ENCODE peak calls at places on chromosomes 12 and 14, in four cellular contexts. One of them, this sample, is unnamed.

GRCh38 chr14:52599974-52600373 is 47.3 kb downstream of the GPR137C start:
- DNase-seq in body of pancreas: no peak
- DNase-seq in aorta: no peak
- DNase-seq in adrenal gland: no peak
- DNase-seq in this sample: no peak

GRCh38 chr14:28756896-28757570 is 9.6 kb upstream of the FOXG1 start:
- DNase-seq in body of pancreas: no peak
- DNase-seq in adrenal gland: no peak
- DNase-seq in aorta: no peak
- DNase-seq in this sample: peak; percentile 24

GRCh38 chr14:59507063-59507751 is 22.9 kb downstream of the JKAMP start:
- DNase-seq in adrenal gland: peak; percentile 47
- DNase-seq in aorta: peak; percentile 76
- DNase-seq in body of pancreas: peak; percentile 60
- DNase-seq in this sample: peak; percentile 4

GRCh38 chr12:28057856-28058615 is 85.5 kb upstream of the PTHLH start:
- DNase-seq in body of pancreas: no peak
- DNase-seq in aorta: no peak
- DNase-seq in adrenal gland: no peak
- DNase-seq in this sample: no peak

GRCh38 chr14:45199246-45199645 is 53.8 kb downstream of the MIS18BP1 start:
- DNase-seq in body of pancreas: no peak
- DNase-seq in adrenal gland: no peak
- DNase-seq in aorta: no peak
- DNase-seq in this sample: no peak

GRCh38 chr12:115233891-115234543 is 550.0 kb upstream of the TBX3 start:
- DNase-seq in body of pancreas: no peak
- DNase-seq in aorta: no peak
- DNase-seq in adrenal gland: no peak
- DNase-seq in this sample: no peak

GRCh38 chr12:94621662-94622359 is 28.5 kb downstream of the TMCC3 start:
- DNase-seq in aorta: no peak
- DNase-seq in adrenal gland: peak; percentile 23
- DNase-seq in body of pancreas: no peak
- DNase-seq in this sample: no peak

GRCh38 chr12:54294152-54294913 is 6.5 kb downstream of the NFE2 start:
- DNase-seq in adrenal gland: peak; percentile 51
- DNase-seq in body of pancreas: peak; percentile 77
- DNase-seq in aorta: peak; percentile 84
- DNase-seq in this sample: peak; percentile 59

GRCh38 chr14:73887116-73887490 is 444 bp downstream of the ZNF410 start:
- DNase-seq in aorta: no peak
- DNase-seq in adrenal gland: no peak
- DNase-seq in body of pancreas: no peak
- DNase-seq in this sample: peak; percentile 29

GRCh38 chr14:55446127-55446736 is 5.8 kb upstream of the TBPL2 start:
- DNase-seq in aorta: no peak
- DNase-seq in body of pancreas: peak; percentile 68
- DNase-seq in adrenal gland: peak; percentile 84
- DNase-seq in this sample: peak; percentile 7

GRCh38 chr12:125187148-125187733 is 122.0 kb downstream of the AACS start:
- DNase-seq in aorta: no peak
- DNase-seq in body of pancreas: no peak
- DNase-seq in adrenal gland: no peak
- DNase-seq in this sample: no peak

GRCh38 chr12:110330544-110330943 is 49.5 kb downstream of the ATP2A2 start:
- DNase-seq in adrenal gland: no peak
- DNase-seq in body of pancreas: no peak
- DNase-seq in aorta: no peak
- DNase-seq in this sample: no peak

GRCh38 chr12:15230751-15231150 is 9.5 kb upstream of the RERG start:
- DNase-seq in adrenal gland: no peak
- DNase-seq in aorta: no peak
- DNase-seq in body of pancreas: no peak
- DNase-seq in this sample: no peak

GRCh38 chr14:38107216-38107631 is 100.5 kb upstream of the SSTR1 start:
- DNase-seq in body of pancreas: no peak
- DNase-seq in aorta: no peak
- DNase-seq in adrenal gland: no peak
- DNase-seq in this sample: no peak

GRCh38 chr14:76696791-76697190 is 64.5 kb upstream of the VASH1 start:
- DNase-seq in body of pancreas: no peak
- DNase-seq in aorta: no peak
- DNase-seq in adrenal gland: no peak
- DNase-seq in this sample: no peak

GRCh38 chr14:99758121-99758871 is 34.9 kb upstream of the EML1 start:
- DNase-seq in adrenal gland: peak; percentile 52
- DNase-seq in aorta: peak; percentile 65
- DNase-seq in body of pancreas: no peak
- DNase-seq in this sample: no peak

GRCh38 chr14:22981090-22982012 is 1.0 kb downstream of the AJUBA start:
- DNase-seq in body of pancreas: peak; percentile 23
- DNase-seq in adrenal gland: no peak
- DNase-seq in aorta: peak; percentile 79
- DNase-seq in this sample: no peak

GRCh38 chr12:25994252-25994651 is 35.8 kb downstream of the RASSF8 start:
- DNase-seq in adrenal gland: no peak
- DNase-seq in aorta: no peak
- DNase-seq in body of pancreas: no peak
- DNase-seq in this sample: no peak
- H3K27ac ChIP-seq in adrenal gland: no peak overlapping the region
- H3K27ac ChIP-seq in aorta: no peak overlapping the region
- H3K27ac ChIP-seq in body of pancreas: no peak overlapping the region
- H3K27ac ChIP-seq in this sample: no peak overlapping the region

GRCh38 chr14:71439247-71439646 is 493.0 kb upstream of the RGS6 start:
- DNase-seq in body of pancreas: no peak
- DNase-seq in aorta: no peak
- DNase-seq in adrenal gland: no peak
- DNase-seq in this sample: no peak
- H3K27ac ChIP-seq in body of pancreas: peak overlapping the region; percentile 56
- H3K27ac ChIP-seq in aorta: peak overlapping the region; percentile 84
- H3K27ac ChIP-seq in adrenal gland: no peak overlapping the region
- H3K27ac ChIP-seq in this sample: peak overlapping the region; percentile 85

DNA sequence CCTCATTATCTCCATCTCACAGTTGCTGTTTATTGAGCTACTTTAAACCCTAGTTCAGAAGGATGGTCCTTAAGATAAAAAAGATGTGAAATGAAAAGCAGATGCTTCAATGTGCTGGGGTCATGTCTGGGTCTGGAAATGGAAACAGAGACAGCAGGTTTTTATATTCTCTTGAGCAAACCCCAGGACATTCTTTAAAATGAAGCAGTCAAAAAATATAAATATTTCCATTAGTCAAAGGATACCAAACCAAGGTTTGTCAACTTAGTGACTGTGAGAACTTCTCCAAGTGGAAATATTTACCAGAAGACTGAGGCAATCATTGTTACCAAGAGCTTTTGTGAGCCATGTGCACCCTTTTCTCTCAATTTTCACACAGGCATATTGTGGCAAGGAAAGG is 102.5 kb upstream of the DIO2 start:
- DNase-seq in adrenal gland: no peak
- DNase-seq in aorta: no peak
- DNase-seq in body of pancreas: no peak
- DNase-seq in this sample: no peak
- H3K27ac ChIP-seq in adrenal gland: no peak overlapping the region
- H3K27ac ChIP-seq in aorta: no peak overlapping the region
- H3K27ac ChIP-seq in body of pancreas: no peak overlapping the region
- H3K27ac ChIP-seq in this sample: no peak overlapping the region

GRCh38 chr12:13208533-13209278 is 12.2 kb downstream of the EMP1 start:
- DNase-seq in aorta: no peak
- DNase-seq in adrenal gland: no peak
- DNase-seq in body of pancreas: no peak
- DNase-seq in this sample: no peak
- H3K27ac ChIP-seq in aorta: no peak overlapping the region
- H3K27ac ChIP-seq in adrenal gland: peak overlapping the region; percentile 61
- H3K27ac ChIP-seq in body of pancreas: no peak overlapping the region
- H3K27ac ChIP-seq in this sample: no peak overlapping the region

DNA sequence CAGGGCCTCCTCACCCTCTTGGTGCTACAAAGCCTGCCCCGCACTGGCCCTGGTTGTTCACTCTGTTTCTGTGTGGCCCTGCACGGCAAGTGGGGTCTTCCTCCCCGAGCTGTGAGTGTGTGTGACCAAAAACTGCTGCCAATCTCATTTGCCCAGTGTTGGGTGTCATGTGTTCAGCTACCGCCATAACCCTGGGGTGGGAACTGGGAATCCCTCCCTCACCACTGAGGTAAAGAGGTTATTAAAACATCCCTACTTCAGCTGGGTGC is 20.1 kb upstream of the P2RX4 start:
- DNase-seq in body of pancreas: no peak
- DNase-seq in adrenal gland: no peak
- DNase-seq in aorta: no peak
- DNase-seq in this sample: no peak
- H3K27ac ChIP-seq in body of pancreas: no peak overlapping the region
- H3K27ac ChIP-seq in adrenal gland: no peak overlapping the region
- H3K27ac ChIP-seq in aorta: no peak overlapping the region
- H3K27ac ChIP-seq in this sample: no peak overlapping the region

This sample was measured in caudate nucleus.